ENCODE peak calls at places on chromosomes 1 and 21, in six cellular contexts. One of them, this sample, is unnamed.

GRCh38 chr21:45361033-45361997 is 43.6 kb upstream of the COL18A1 start:
- DNase-seq in lower lobe of right lung: peak
- DNase-seq in thoracic aorta: no peak
- DNase-seq in transverse colon: no peak
- DNase-seq in body of pancreas: no peak
- DNase-seq in AG04450: no peak
- DNase-seq in this sample: no peak

GRCh38 chr1:22123071-22123390 is 19.9 kb downstream of the WNT4 start:
- DNase-seq in transverse colon: no peak
- DNase-seq in AG04450: no peak
- DNase-seq in lower lobe of right lung: no peak
- DNase-seq in thoracic aorta: no peak
- DNase-seq in body of pancreas: no peak
- DNase-seq in this sample: no peak

GRCh38 chr1:3060112-3060511 is 8.9 kb upstream of the PRDM16 start:
- DNase-seq in lower lobe of right lung: no peak
- DNase-seq in body of pancreas: no peak
- DNase-seq in transverse colon: no peak
- DNase-seq in thoracic aorta: no peak
- DNase-seq in AG04450: no peak
- DNase-seq in this sample: no peak

GRCh38 chr1:109478806-109479205 is 4.9 kb upstream of the ATXN7L2 start:
- DNase-seq in transverse colon: peak
- DNase-seq in body of pancreas: no peak
- DNase-seq in lower lobe of right lung: no peak
- DNase-seq in AG04450: no peak
- DNase-seq in thoracic aorta: no peak
- DNase-seq in this sample: no peak

GRCh38 chr21:45102391-45102932 is 28.1 kb downstream of the ADARB1 start:
- DNase-seq in body of pancreas: no peak
- DNase-seq in lower lobe of right lung: no peak
- DNase-seq in transverse colon: peak
- DNase-seq in AG04450: no peak
- DNase-seq in thoracic aorta: no peak
- DNase-seq in this sample: no peak

GRCh38 chr1:6111571-6111970 is 65.9 kb downstream of the KCNAB2 start:
- DNase-seq in thoracic aorta: no peak
- DNase-seq in body of pancreas: no peak
- DNase-seq in AG04450: no peak
- DNase-seq in transverse colon: no peak
- DNase-seq in lower lobe of right lung: peak
- DNase-seq in this sample: no peak

GRCh38 chr1:81034366-81034765 is 766.4 kb upstream of the ADGRL2 start:
- DNase-seq in transverse colon: no peak
- DNase-seq in AG04450: no peak
- DNase-seq in lower lobe of right lung: no peak
- DNase-seq in thoracic aorta: no peak
- DNase-seq in body of pancreas: no peak
- DNase-seq in this sample: no peak

GRCh38 chr21:28671549-28672195 is 321.0 kb downstream of the LTN1 start:
- DNase-seq in transverse colon: no peak
- DNase-seq in AG04450: no peak
- DNase-seq in lower lobe of right lung: no peak
- DNase-seq in thoracic aorta: no peak
- DNase-seq in body of pancreas: no peak
- DNase-seq in this sample: no peak

GRCh38 chr1:30933874-30934252 is 25.3 kb upstream of the SDC3 start:
- DNase-seq in transverse colon: no peak
- DNase-seq in thoracic aorta: no peak
- DNase-seq in lower lobe of right lung: no peak
- DNase-seq in AG04450: no peak
- DNase-seq in body of pancreas: no peak
- DNase-seq in this sample: no peak

GRCh38 chr1:125065092-125065820 is 3880.5 kb downstream of the SRGAP2C start:
- DNase-seq in transverse colon: no peak
- DNase-seq in thoracic aorta: no peak
- DNase-seq in lower lobe of right lung: no peak
- DNase-seq in body of pancreas: no peak
- DNase-seq in AG04450: no peak
- DNase-seq in this sample: no peak

GRCh38 chr1:10607228-10607627 is 132.5 kb downstream of the PEX14 start:
- DNase-seq in transverse colon: no peak
- DNase-seq in AG04450: peak
- DNase-seq in body of pancreas: no peak
- DNase-seq in thoracic aorta: no peak
- DNase-seq in lower lobe of right lung: no peak
- DNase-seq in this sample: no peak

GRCh38 chr1:116377564-116378529 is 4.8 kb downstream of the ATP1A1 start:
- DNase-seq in body of pancreas: peak
- DNase-seq in AG04450: peak
- DNase-seq in thoracic aorta: no peak
- DNase-seq in transverse colon: peak
- DNase-seq in lower lobe of right lung: peak
- DNase-seq in this sample: peak

GRCh38 chr1:91569411-91570104 is 68.9 kb downstream of the CDC7 start:
- DNase-seq in AG04450: peak
- DNase-seq in transverse colon: peak
- DNase-seq in body of pancreas: no peak
- DNase-seq in lower lobe of right lung: peak
- DNase-seq in thoracic aorta: peak
- DNase-seq in this sample: peak

GRCh38 chr1:20685739-20686138 is 24.6 kb upstream of the DDOST start:
- DNase-seq in AG04450: no peak
- DNase-seq in lower lobe of right lung: no peak
- DNase-seq in transverse colon: no peak
- DNase-seq in body of pancreas: no peak
- DNase-seq in thoracic aorta: no peak
- DNase-seq in this sample: no peak

GRCh38 chr1:169112241-169112640 is 5.8 kb downstream of the ATP1B1 start:
- DNase-seq in AG04450: no peak
- DNase-seq in thoracic aorta: no peak
- DNase-seq in lower lobe of right lung: no peak
- DNase-seq in transverse colon: peak
- DNase-seq in body of pancreas: no peak
- DNase-seq in this sample: no peak

GRCh38 chr1:193176788-193177187 is 9.6 kb downstream of the B3GALT2 start:
- DNase-seq in thoracic aorta: no peak
- DNase-seq in body of pancreas: no peak
- DNase-seq in transverse colon: no peak
- DNase-seq in AG04450: no peak
- DNase-seq in lower lobe of right lung: no peak
- DNase-seq in this sample: no peak

GRCh38 chr1:231417503-231417902 is 4.6 kb downstream of the EGLN1 start:
- DNase-seq in AG04450: no peak
- DNase-seq in body of pancreas: no peak
- DNase-seq in lower lobe of right lung: no peak
- DNase-seq in transverse colon: no peak
- DNase-seq in thoracic aorta: no peak
- DNase-seq in this sample: no peak

GRCh38 chr1:19010503-19010902 is 54.0 kb upstream of the IFFO2 start:
- DNase-seq in lower lobe of right lung: no peak
- DNase-seq in body of pancreas: peak
- DNase-seq in AG04450: no peak
- DNase-seq in transverse colon: no peak
- DNase-seq in thoracic aorta: no peak
- DNase-seq in this sample: no peak

GRCh38 chr1:48093696-48094518 is 96.7 kb upstream of the TRABD2B start:
- DNase-seq in thoracic aorta: no peak
- DNase-seq in lower lobe of right lung: peak
- DNase-seq in body of pancreas: peak
- DNase-seq in AG04450: no peak
- DNase-seq in transverse colon: peak
- DNase-seq in this sample: no peak

GRCh38 chr1:77796695-77797405 is 17.4 kb downstream of the MIGA1 start:
- DNase-seq in body of pancreas: no peak
- DNase-seq in AG04450: no peak
- DNase-seq in transverse colon: no peak
- DNase-seq in lower lobe of right lung: no peak
- DNase-seq in thoracic aorta: no peak
- DNase-seq in this sample: no peak

GRCh38 chr21:37338671-37339526 is 27.7 kb upstream of the DYRK1A start:
- DNase-seq in body of pancreas: peak
- DNase-seq in thoracic aorta: peak
- DNase-seq in lower lobe of right lung: no peak
- DNase-seq in AG04450: peak
- DNase-seq in transverse colon: no peak
- DNase-seq in this sample: no peak

GRCh38 chr1:48202030-48202752 is 20.3 kb upstream of the SLC5A9 start:
- DNase-seq in lower lobe of right lung: peak
- DNase-seq in thoracic aorta: no peak
- DNase-seq in body of pancreas: peak
- DNase-seq in AG04450: peak
- DNase-seq in transverse colon: peak
- DNase-seq in this sample: peak

GRCh38 chr1:77592906-77593305 is 89.6 kb downstream of the ZZZ3 start:
- DNase-seq in lower lobe of right lung: no peak
- DNase-seq in body of pancreas: no peak
- DNase-seq in AG04450: no peak
- DNase-seq in transverse colon: no peak
- DNase-seq in thoracic aorta: no peak
- DNase-seq in this sample: no peak

GRCh38 chr1:203381151-203381751 is 30.3 kb upstream of the FMOD start:
- DNase-seq in lower lobe of right lung: no peak
- DNase-seq in transverse colon: no peak
- DNase-seq in thoracic aorta: no peak
- DNase-seq in AG04450: no peak
- DNase-seq in body of pancreas: no peak
- DNase-seq in this sample: no peak
- H3K27ac ChIP-seq in lower lobe of right lung: peak
- H3K27ac ChIP-seq in transverse colon: peak
- H3K27ac ChIP-seq in thoracic aorta: peak
- H3K27ac ChIP-seq in AG04450: no peak
- H3K27ac ChIP-seq in body of pancreas: no peak
- H3K27ac ChIP-seq in this sample: peak

GRCh38 chr1:111213412-111213811 is 13.0 kb upstream of the DENND2D start:
- DNase-seq in body of pancreas: no peak
- DNase-seq in AG04450: no peak
- DNase-seq in lower lobe of right lung: peak
- DNase-seq in thoracic aorta: no peak
- DNase-seq in transverse colon: no peak
- DNase-seq in this sample: no peak
- H3K4me3 ChIP-seq in body of pancreas: no peak
- H3K4me3 ChIP-seq in AG04450: no peak
- H3K4me3 ChIP-seq in lower lobe of right lung: no peak
- H3K4me3 ChIP-seq in thoracic aorta: no peak
- H3K4me3 ChIP-seq in transverse colon: no peak
- H3K4me3 ChIP-seq in this sample: no peak

GRCh38 chr1:243926803-243927245 is 76.8 kb upstream of the AKT3 start:
- DNase-seq in AG04450: peak
- DNase-seq in lower lobe of right lung: no peak
- DNase-seq in transverse colon: no peak
- DNase-seq in thoracic aorta: no peak
- DNase-seq in body of pancreas: no peak
- DNase-seq in this sample: no peak

GRCh38 chr1:243924188-243924587 is 74.1 kb upstream of the AKT3 start:
- DNase-seq in AG04450: no peak
- DNase-seq in thoracic aorta: no peak
- DNase-seq in lower lobe of right lung: no peak
- DNase-seq in transverse colon: no peak
- DNase-seq in body of pancreas: no peak
- DNase-seq in this sample: no peak

GRCh38 chr1:243923292-243924171 is 73.5 kb upstream of the AKT3 start:
- DNase-seq in body of pancreas: no peak
- DNase-seq in lower lobe of right lung: no peak
- DNase-seq in transverse colon: no peak
- DNase-seq in thoracic aorta: no peak
- DNase-seq in AG04450: no peak
- DNase-seq in this sample: no peak

GRCh38 chr1:243926299-243926698 is 76.3 kb upstream of the AKT3 start:
- DNase-seq in thoracic aorta: no peak
- DNase-seq in body of pancreas: no peak
- DNase-seq in transverse colon: no peak
- DNase-seq in lower lobe of right lung: no peak
- DNase-seq in AG04450: no peak
- DNase-seq in this sample: no peak

DNA sequence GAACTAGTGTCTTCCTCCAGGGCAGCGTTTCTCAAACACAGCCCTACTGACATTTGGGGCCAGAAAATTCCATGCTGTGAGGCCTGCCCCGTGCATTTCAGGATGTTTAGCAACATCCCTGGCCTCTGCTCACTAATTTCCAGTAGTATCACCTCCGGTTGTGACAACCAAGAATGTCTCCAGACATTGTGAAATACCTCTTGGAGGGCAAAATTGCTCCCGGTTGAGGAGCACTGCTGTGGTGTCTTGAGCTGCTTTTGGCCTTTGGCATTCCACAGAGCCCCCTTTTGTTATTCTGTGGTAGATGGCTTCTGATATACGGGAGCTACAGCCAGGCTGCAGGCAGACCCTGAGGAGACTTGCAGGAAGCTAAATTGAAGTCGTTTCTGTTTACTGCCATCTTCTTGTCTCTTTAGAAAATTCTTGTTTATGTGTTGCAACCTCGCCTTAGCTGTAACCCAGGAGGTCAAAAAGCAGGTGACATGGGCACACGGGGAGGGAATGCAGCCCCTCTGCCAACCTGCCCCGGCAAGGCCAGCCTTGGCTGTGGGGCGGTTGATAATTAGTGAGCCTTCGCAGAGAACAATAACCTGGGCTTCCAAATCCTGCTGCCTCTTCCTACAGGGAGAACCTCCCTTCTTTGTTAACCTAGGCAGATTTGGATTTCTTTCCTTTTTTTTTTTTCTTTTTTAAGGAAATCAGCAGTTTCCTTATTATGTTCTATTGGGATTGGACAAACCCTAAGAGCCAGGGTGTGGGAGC is 74.7 kb upstream of the AKT3 start:
- DNase-seq in transverse colon: no peak
- DNase-seq in AG04450: no peak
- DNase-seq in body of pancreas: no peak
- DNase-seq in thoracic aorta: no peak
- DNase-seq in lower lobe of right lung: no peak
- DNase-seq in this sample: no peak
- TF ChIP-seq CTCF in transverse colon: no peak
- TF ChIP-seq CTCF in AG04450: no peak
- TF ChIP-seq CTCF in body of pancreas: no peak
- TF ChIP-seq CTCF in thoracic aorta: no peak
- TF ChIP-seq CTCF in lower lobe of right lung: no peak
- TF ChIP-seq CTCF in this sample: no peak

GRCh38 chr1:9588551-9589143 is at the start of gene TMEM201:
- DNase-seq in lower lobe of right lung: peak
- DNase-seq in AG04450: peak
- DNase-seq in thoracic aorta: peak
- DNase-seq in transverse colon: peak
- DNase-seq in body of pancreas: peak
- DNase-seq in this sample: peak

GRCh38 chr1:9589719-9590157 is 1.0 kb downstream of the TMEM201 start:
- DNase-seq in lower lobe of right lung: no peak
- DNase-seq in thoracic aorta: no peak
- DNase-seq in AG04450: no peak
- DNase-seq in body of pancreas: no peak
- DNase-seq in transverse colon: no peak
- DNase-seq in this sample: no peak

GRCh38 chr1:9590945-9591668 is 2.4 kb downstream of the TMEM201 start:
- DNase-seq in lower lobe of right lung: peak
- DNase-seq in transverse colon: no peak
- DNase-seq in thoracic aorta: no peak
- DNase-seq in AG04450: no peak
- DNase-seq in body of pancreas: no peak
- DNase-seq in this sample: no peak

GRCh38 chr1:9590201-9590600 is 1.5 kb downstream of the TMEM201 start:
- DNase-seq in AG04450: no peak
- DNase-seq in lower lobe of right lung: no peak
- DNase-seq in thoracic aorta: no peak
- DNase-seq in body of pancreas: no peak
- DNase-seq in transverse colon: no peak
- DNase-seq in this sample: no peak

GRCh38 chr1:9589144-9589718 is 520 bp downstream of the TMEM201 start:
- DNase-seq in body of pancreas: peak
- DNase-seq in thoracic aorta: no peak
- DNase-seq in lower lobe of right lung: peak
- DNase-seq in transverse colon: peak
- DNase-seq in AG04450: no peak
- DNase-seq in this sample: no peak
- H3K27ac ChIP-seq in body of pancreas: peak
- H3K27ac ChIP-seq in thoracic aorta: peak
- H3K27ac ChIP-seq in lower lobe of right lung: peak
- H3K27ac ChIP-seq in transverse colon: peak
- H3K27ac ChIP-seq in AG04450: peak
- H3K27ac ChIP-seq in this sample: peak